ENCODE peak calls at places on chromosomes 11 and 22, in four cellular contexts. One of them, this sample, is unnamed.

GRCh38 chr22:41998361-41999261 is at the start of gene WBP2NL:
- DNase-seq in IMR-90: peak; percentile 51
- DNase-seq in mesendoderm: no peak
- DNase-seq in H9: no peak
- DNase-seq in this sample: no peak

GRCh38 chr11:27204527-27204926 is 158.5 kb downstream of the CCDC34 start:
- DNase-seq in IMR-90: no peak
- DNase-seq in mesendoderm: no peak
- DNase-seq in H9: peak; percentile 54
- DNase-seq in this sample: no peak

GRCh38 chr22:49789289-49790141 is 38.2 kb downstream of the BRD1 start:
- DNase-seq in IMR-90: peak; percentile 45
- DNase-seq in mesendoderm: peak; percentile 12
- DNase-seq in H9: no peak
- DNase-seq in this sample: no peak

GRCh38 chr11:64542172-64543125 is 48.6 kb upstream of the SLC22A12 start:
- DNase-seq in IMR-90: no peak
- DNase-seq in mesendoderm: no peak
- DNase-seq in H9: no peak
- DNase-seq in this sample: no peak

GRCh38 chr22:27851974-27852713 is 50.6 kb upstream of the MN1 start:
- DNase-seq in IMR-90: peak; percentile 58
- DNase-seq in mesendoderm: peak; percentile 55
- DNase-seq in H9: no peak
- DNase-seq in this sample: no peak

GRCh38 chr22:46714550-46714949 is 23.5 kb downstream of the CERK start:
- DNase-seq in IMR-90: peak; percentile 57
- DNase-seq in mesendoderm: no peak
- DNase-seq in H9: no peak
- DNase-seq in this sample: no peak

GRCh38 chr11:2555376-2555775 is 110.6 kb downstream of the KCNQ1 start:
- DNase-seq in IMR-90: no peak
- DNase-seq in mesendoderm: no peak
- DNase-seq in H9: no peak
- DNase-seq in this sample: no peak

GRCh38 chr11:115645631-115646271 is 141.5 kb upstream of the CADM1 start:
- DNase-seq in IMR-90: no peak
- DNase-seq in mesendoderm: peak; percentile 93
- DNase-seq in H9: peak; percentile 88
- DNase-seq in this sample: peak; percentile 76

GRCh38 chr11:71223081-71223405 is 29.3 kb downstream of the SHANK2 start:
- DNase-seq in IMR-90: no peak
- DNase-seq in mesendoderm: no peak
- DNase-seq in H9: no peak
- DNase-seq in this sample: no peak

GRCh38 chr11:134349109-134349801 is 17.5 kb downstream of the GLB1L2 start:
- DNase-seq in IMR-90: no peak
- DNase-seq in mesendoderm: peak; percentile 75
- DNase-seq in H9: peak; percentile 12
- DNase-seq in this sample: no peak

GRCh38 chr11:62392944-62393628 is 25.7 kb upstream of the SCGB1A1 start:
- DNase-seq in IMR-90: no peak
- DNase-seq in mesendoderm: no peak
- DNase-seq in H9: no peak
- DNase-seq in this sample: no peak

GRCh38 chr11:83157755-83158473 is 983 bp downstream of the PCF11 start:
- DNase-seq in IMR-90: peak; percentile 33
- DNase-seq in mesendoderm: peak; percentile 74
- DNase-seq in H9: peak; percentile 51
- DNase-seq in this sample: peak; percentile 35

GRCh38 chr22:22002526-22003055 is 20.0 kb upstream of the TOP3B start:
- DNase-seq in IMR-90: no peak
- DNase-seq in mesendoderm: no peak
- DNase-seq in H9: no peak
- DNase-seq in this sample: no peak

GRCh38 chr11:114258696-114259095 is 37.5 kb upstream of the NNMT start:
- DNase-seq in IMR-90: no peak
- DNase-seq in mesendoderm: no peak
- DNase-seq in H9: no peak
- DNase-seq in this sample: no peak

GRCh38 chr22:36332623-36333331 is 55.0 kb downstream of the MYH9 start:
- DNase-seq in IMR-90: peak; percentile 83
- DNase-seq in mesendoderm: peak; percentile 75
- DNase-seq in H9: no peak
- DNase-seq in this sample: no peak

GRCh38 chr22:41966607-41967240 is 2.5 kb upstream of the SEPTIN3 start:
- DNase-seq in IMR-90: peak; percentile 88
- DNase-seq in mesendoderm: peak; percentile 97
- DNase-seq in H9: peak; percentile 81
- DNase-seq in this sample: no peak

GRCh38 chr11:67640758-67641113 is 1.2 kb upstream of the TBX10 start:
- DNase-seq in IMR-90: no peak
- DNase-seq in mesendoderm: no peak
- DNase-seq in H9: no peak
- DNase-seq in this sample: no peak

GRCh38 chr11:12016246-12016645 is 7.8 kb upstream of the DKK3 start:
- DNase-seq in IMR-90: no peak
- DNase-seq in mesendoderm: no peak
- DNase-seq in H9: no peak
- DNase-seq in this sample: no peak
- H3K79me1 ChIP-seq in IMR-90: no peaks in the 10 kb centered on the region
- H3K79me1 ChIP-seq in mesendoderm: no peaks in the 10 kb centered on the region
- H3K79me1 ChIP-seq in H9: no peaks in the 10 kb centered on the region
- H3K79me1 ChIP-seq in this sample: no peaks in the 10 kb centered on the region

GRCh38 chr11:93993747-93994146 is 27.4 kb upstream of the HEPHL1 start:
- DNase-seq in IMR-90: no peak
- DNase-seq in mesendoderm: no peak
- DNase-seq in H9: no peak
- DNase-seq in this sample: no peak

GRCh38 chr11:94000641-94001040 is 20.5 kb upstream of the HEPHL1 start:
- DNase-seq in IMR-90: peak; percentile 12
- DNase-seq in mesendoderm: no peak
- DNase-seq in H9: no peak
- DNase-seq in this sample: no peak

GRCh38 chr11:94002226-94002625 is 18.9 kb upstream of the HEPHL1 start:
- DNase-seq in IMR-90: peak; percentile 44
- DNase-seq in mesendoderm: no peak
- DNase-seq in H9: no peak
- DNase-seq in this sample: no peak

GRCh38 chr11:93997741-93998140 is 23.4 kb upstream of the HEPHL1 start:
- DNase-seq in IMR-90: no peak
- DNase-seq in mesendoderm: no peak
- DNase-seq in H9: no peak
- DNase-seq in this sample: no peak
- H3K79me1 ChIP-seq in IMR-90: no peaks in the 10 kb centered on the region
- H3K79me1 ChIP-seq in mesendoderm: no peaks in the 10 kb centered on the region
- H3K79me1 ChIP-seq in H9: no peaks in the 10 kb centered on the region
- H3K79me1 ChIP-seq in this sample: no peaks in the 10 kb centered on the region

DNA sequence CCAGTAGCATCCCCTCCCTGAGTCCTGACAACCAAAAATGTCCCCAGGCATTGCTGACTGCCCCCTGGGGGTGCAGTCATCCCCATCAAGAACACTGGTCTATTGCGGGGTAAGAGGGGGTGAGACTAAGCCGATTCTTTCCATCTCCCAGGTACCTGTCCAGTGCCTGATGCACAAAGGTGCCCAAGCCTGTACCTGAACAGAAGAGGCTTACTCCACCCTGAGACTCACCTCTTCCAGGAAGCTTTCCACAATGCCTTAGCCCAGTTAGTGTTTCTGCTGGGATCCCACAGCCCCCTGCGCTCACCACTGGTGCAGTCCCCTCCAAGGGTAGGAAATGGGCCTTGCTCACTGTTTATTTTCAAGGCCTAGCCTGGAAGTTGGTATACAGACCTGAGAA is 22.9 kb downstream of the TPST2 start:
- DNase-seq in IMR-90: no peak
- DNase-seq in mesendoderm: no peak
- DNase-seq in H9: no peak
- DNase-seq in this sample: no peak
- H3K79me1 ChIP-seq in IMR-90: peaks cover 41% of the 10 kb centered on the region
- H3K79me1 ChIP-seq in mesendoderm: peaks cover 36% of the 10 kb centered on the region
- H3K79me1 ChIP-seq in H9: peaks cover 7% of the 10 kb centered on the region
- H3K79me1 ChIP-seq in this sample: peaks cover 4% of the 10 kb centered on the region

DNA sequence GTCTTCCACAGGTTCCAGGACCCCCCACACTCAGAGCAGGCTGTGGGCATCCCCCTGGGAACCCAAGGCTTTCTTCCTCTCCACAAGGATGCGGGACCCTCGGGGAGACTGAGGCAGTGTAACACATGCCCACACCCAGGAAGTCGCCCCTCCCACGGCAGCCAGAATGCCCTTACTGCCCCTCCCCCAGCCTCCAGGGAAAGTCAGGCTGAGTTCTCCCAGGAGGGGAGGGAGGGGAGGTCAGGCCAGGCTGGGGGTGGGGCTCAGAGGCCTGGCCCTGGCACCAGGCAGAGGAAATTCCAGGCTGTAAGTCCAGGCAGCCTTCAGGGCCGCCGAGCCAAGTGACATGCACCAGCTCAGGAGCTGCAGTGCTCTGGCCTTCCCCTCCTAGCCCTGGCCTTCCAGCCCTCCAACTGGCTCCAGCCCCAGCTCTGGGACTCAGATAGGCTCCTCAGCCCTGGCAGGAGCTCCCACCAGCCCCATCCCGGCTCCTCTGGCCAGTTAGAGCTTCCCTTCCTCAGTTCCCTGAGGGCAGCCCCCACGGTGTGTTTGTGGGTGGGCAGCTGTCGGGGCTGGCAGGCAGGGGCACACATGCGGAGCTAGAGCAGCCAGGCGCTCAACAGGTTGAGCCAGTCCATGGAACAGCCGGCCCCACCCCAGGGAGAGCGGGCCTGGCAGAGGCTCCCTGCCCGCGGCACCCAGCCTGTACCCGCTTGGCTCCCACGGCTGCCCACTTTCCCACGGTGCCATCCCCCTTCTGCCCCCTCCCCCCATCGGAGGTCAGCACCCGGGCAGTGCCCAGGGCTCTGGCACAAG is 3.6 kb downstream of the BCL9L start:
- DNase-seq in IMR-90: peak; percentile 56
- DNase-seq in mesendoderm: peak; percentile 93
- DNase-seq in H9: peak; percentile 83
- DNase-seq in this sample: no peak
- H3K79me1 ChIP-seq in IMR-90: peaks cover 8% of the 10 kb centered on the region
- H3K79me1 ChIP-seq in mesendoderm: peaks cover 19% of the 10 kb centered on the region
- H3K79me1 ChIP-seq in H9: no peaks in the 10 kb centered on the region
- H3K79me1 ChIP-seq in this sample: peaks cover 28% of the 10 kb centered on the region

DNA sequence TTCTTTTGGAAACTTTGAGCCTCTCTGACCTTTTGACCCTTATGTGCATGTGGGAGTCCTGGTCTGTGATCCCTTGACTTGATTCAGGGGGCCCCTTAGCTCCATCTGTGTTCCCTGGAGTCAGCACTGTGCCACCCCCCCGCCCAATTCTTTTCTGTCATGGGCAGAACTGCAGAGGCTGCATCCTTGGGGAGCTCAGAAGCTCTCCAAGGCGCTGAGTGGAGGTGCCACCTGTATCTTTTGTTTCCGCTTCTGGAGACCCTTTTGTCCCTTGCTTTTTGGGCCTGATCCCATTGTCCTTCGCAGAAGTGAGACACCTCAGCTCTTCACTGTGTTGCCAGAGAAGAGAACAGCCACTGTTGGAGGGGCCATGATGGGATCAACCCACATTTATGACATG is 2.4 kb upstream of the PACS1 start:
- DNase-seq in IMR-90: no peak
- DNase-seq in mesendoderm: no peak
- DNase-seq in H9: no peak
- DNase-seq in this sample: no peak
- H3K79me1 ChIP-seq in IMR-90: peaks cover 25% of the 10 kb centered on the region
- H3K79me1 ChIP-seq in mesendoderm: peaks cover 9% of the 10 kb centered on the region
- H3K79me1 ChIP-seq in H9: no peaks in the 10 kb centered on the region
- H3K79me1 ChIP-seq in this sample: peaks cover 2% of the 10 kb centered on the region

DNA sequence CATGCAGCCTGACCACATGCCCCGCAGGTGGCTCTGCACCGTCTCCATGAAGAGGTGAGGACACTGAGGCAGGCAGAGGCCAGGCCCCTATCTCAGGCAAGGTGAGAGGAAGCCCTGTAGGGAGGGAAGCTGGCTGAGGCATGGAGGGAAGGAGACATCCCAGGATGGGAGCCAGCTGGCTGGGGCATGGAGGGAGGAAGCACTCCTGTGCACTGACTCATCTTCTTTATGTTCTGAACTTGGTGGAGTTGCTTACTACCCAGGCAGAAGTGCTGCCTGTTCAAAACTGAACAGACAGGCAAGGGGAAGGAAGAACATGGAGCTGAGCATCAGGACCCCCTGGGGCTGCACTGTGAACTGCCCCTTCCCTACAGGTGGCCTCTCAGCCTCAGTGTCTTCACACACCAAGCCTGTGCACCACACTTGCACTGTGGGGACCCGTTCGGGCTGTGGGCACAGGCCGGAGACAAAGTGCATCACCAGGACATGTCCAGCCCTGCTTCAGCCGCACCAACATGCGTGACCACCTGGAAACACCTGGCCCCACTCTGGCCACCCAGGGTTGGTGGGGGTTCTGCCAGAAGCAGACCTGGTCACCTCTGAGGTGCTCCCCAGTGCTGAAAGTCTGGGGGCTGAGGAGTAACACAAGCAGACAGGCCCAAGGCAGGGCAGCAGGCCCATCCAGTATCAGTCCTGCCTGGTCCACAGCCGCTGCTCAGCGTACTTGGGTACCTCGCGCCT is 55.5 kb downstream of the DGCR2 start:
- DNase-seq in IMR-90: peak; percentile 83
- DNase-seq in mesendoderm: no peak
- DNase-seq in H9: no peak
- DNase-seq in this sample: no peak
- H3K79me1 ChIP-seq in IMR-90: no peaks in the 10 kb centered on the region
- H3K79me1 ChIP-seq in mesendoderm: peaks cover 16% of the 10 kb centered on the region
- H3K79me1 ChIP-seq in H9: no peaks in the 10 kb centered on the region
- H3K79me1 ChIP-seq in this sample: peaks cover 4% of the 10 kb centered on the region

DNA sequence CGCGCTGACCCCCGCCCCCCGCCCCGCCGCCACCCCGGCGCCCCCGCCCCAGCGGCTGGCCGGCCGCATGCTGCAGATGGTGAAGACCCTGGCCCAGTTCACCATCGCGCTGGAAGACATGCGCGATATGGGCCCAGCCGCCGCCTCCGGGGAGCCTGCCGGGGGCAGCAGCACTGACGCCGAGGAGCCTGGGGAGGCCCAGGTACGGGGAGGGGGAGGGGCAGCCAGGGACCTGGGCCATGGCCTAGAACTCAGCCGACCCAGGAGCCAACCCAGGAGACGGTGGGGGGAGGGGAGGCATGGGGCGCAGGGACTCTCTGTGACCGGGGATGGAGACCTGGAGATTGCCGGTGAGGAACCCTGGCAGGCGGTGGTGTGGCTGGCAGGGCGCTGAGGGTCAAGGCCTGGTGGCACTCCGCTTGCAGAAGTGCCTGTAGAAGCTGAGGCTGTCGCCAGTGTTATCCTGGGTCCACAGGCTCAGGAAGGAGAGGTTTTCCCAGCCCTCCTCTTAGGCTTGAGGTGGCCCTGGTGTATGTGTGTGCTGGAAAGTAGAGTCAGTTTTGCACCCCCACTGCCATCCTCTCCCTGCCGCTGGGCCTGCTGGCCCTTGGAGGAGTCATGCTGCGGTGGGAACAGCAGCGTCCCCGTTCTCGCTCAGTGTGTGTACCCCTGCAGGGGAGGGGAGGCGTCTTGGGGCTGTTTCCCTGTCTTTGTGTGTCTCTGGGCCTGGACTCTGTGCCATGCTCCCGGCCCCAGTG is 32.9 kb upstream of the RELT start:
- DNase-seq in IMR-90: no peak
- DNase-seq in mesendoderm: no peak
- DNase-seq in H9: peak; percentile 51
- DNase-seq in this sample: no peak
- H3K79me1 ChIP-seq in IMR-90: peaks cover 20% of the 10 kb centered on the region
- H3K79me1 ChIP-seq in mesendoderm: no peaks in the 10 kb centered on the region
- H3K79me1 ChIP-seq in H9: no peaks in the 10 kb centered on the region
- H3K79me1 ChIP-seq in this sample: peaks cover 32% of the 10 kb centered on the region